ENCODE peak calls at places on chromosome 5, in seven cellular contexts. V is T-helper 2 cell; Z is hepatocyte; K is mammary epithelial cell; M is stimulated activated CD4-positive, alpha-beta T cell treated with anti-CD3 and anti-CD28 coated beads, Interleukin-2, amount 100 ng/mL, for 48 hours; B is kidney; Y is IMR-90. I is an unnamed sample.

GRCh38 chr5:72268753-72269410 is 51.2 kb downstream of the MRPS27 start:
- DNase-seq in V (peak; percentile 26), Z (peak; percentile 64), K (peak; percentile 40), M (peak; percentile 43), B (no peak), Y (peak; percentile 43), I (no peak)

GRCh38 chr5:144028644-144029043 is 141.8 kb downstream of the YIPF5 start:
- DNase-seq in V (no peak), Z (peak; percentile 51), K (peak; percentile 6), M (no peak), B (no peak), Y (peak; percentile 84), I (peak; percentile 89)

GRCh38 chr5:10762178-10762775 is 1.2 kb upstream of the DAP start:
- DNase-seq in V (no peak), Z (peak; percentile 28), K (no peak), M (no peak), B (no peak), Y (no peak), I (no peak)

GRCh38 chr5:165304193-165304820 is 1798.9 kb downstream of the MAT2B start:
- DNase-seq in V (no peak), Z (no peak), K (no peak), M (no peak), B (no peak), Y (peak; percentile 3), I (no peak)

GRCh38 chr5:54390015-54390414 is 65.5 kb upstream of the HSPB3 start:
- DNase-seq in V (no peak), Z (peak; percentile 66), K (peak; percentile 95), M (no peak), B (no peak), Y (peak; percentile 97), I (peak; percentile 80)

GRCh38 chr5:73338201-73339126 is 110.1 kb downstream of the FOXD1 start:
- DNase-seq in V (no peak), Z (no peak), K (no peak), M (no peak), B (peak; percentile 57), Y (peak; percentile 89), I (peak; percentile 24)

GRCh38 chr5:87268126-87268969 is 665 bp downstream of the RASA1 start:
- DNase-seq in V (peak; percentile 63), Z (peak; percentile 77), K (peak; percentile 64), M (peak; percentile 58), B (peak; percentile 88), Y (peak; percentile 60), I (peak; percentile 14)

GRCh38 chr5:9034671-9035070 is 511.2 kb downstream of the SEMA5A start:
- DNase-seq in V (no peak), Z (no peak), K (peak; percentile 55), M (no peak), B (no peak), Y (peak; percentile 90), I (peak; percentile 20)

GRCh38 chr5:94173100-94173499 is 431.7 kb upstream of the POU5F2 start:
- DNase-seq in V (no peak), Z (no peak), K (no peak), M (no peak), B (no peak), Y (no peak), I (peak; percentile 4)

GRCh38 chr5:14472986-14473567 is 108.5 kb upstream of the OTULINL start:
- DNase-seq in V (no peak), Z (no peak), K (no peak), M (no peak), B (no peak), Y (no peak), I (peak; percentile 46)

GRCh38 chr5:179373961-179374505 is 28.8 kb upstream of the ADAMTS2 start:
- DNase-seq in V (no peak), Z (no peak), K (no peak), M (no peak), B (peak; percentile 51), Y (no peak), I (no peak)

GRCh38 chr5:78734094-78734845 is 85.7 kb upstream of the LHFPL2 start:
- DNase-seq in V (no peak), Z (no peak), K (no peak), M (no peak), B (no peak), Y (no peak), I (no peak)

GRCh38 chr5:152514827-152515397 is 109.8 kb upstream of the NMUR2 start:
- DNase-seq in V (no peak), Z (peak; percentile 60), K (peak; percentile 5), M (no peak), B (no peak), Y (peak; percentile 11), I (no peak)

GRCh38 chr5:93431255-93431654 is 149.8 kb downstream of the NR2F1-AS1 start:
- DNase-seq in V (no peak), Z (no peak), K (no peak), M (no peak), B (no peak), Y (peak; percentile 14), I (no peak)

GRCh38 chr5:136213919-136214493 is 21.0 kb upstream of the SMIM32 start:
- DNase-seq in V (no peak), Z (no peak), K (no peak), M (no peak), B (no peak), Y (no peak), I (no peak)

GRCh38 chr5:132226516-132227234 is 978 bp downstream of the P4HA2 start:
- DNase-seq in V (no peak), Z (peak; percentile 17), K (no peak), M (no peak), B (no peak), Y (peak; percentile 25), I (no peak)

GRCh38 chr5:133415906-133416305 is 196.4 kb downstream of the FSTL4 start:
- DNase-seq in V (no peak), Z (no peak), K (no peak), M (no peak), B (no peak), Y (no peak), I (no peak)

GRCh38 chr5:171965740-171966139 is 40.7 kb downstream of the FBXW11 start:
- DNase-seq in V (no peak), Z (no peak), K (no peak), M (no peak), B (no peak), Y (no peak), I (no peak)

GRCh38 chr5:113682497-113683136 is 169.1 kb downstream of the YTHDC2 start:
- DNase-seq in V (no peak), Z (no peak), K (no peak), M (no peak), B (no peak), Y (peak; percentile 8), I (no peak)

GRCh38 chr5:1795506-1795905 is 4.1 kb downstream of the MRPL36 start:
- DNase-seq in V (no peak), Z (no peak), K (no peak), M (no peak), B (no peak), Y (no peak), I (no peak)

GRCh38 chr5:154519375-154519774 is 41.3 kb upstream of the HAND1 start:
- DNase-seq in V (no peak), Z (no peak), K (peak; percentile 59), M (no peak), B (peak; percentile 66), Y (peak; percentile 31), I (no peak)

GRCh38 chr5:131532016-131532640 is 102.9 kb downstream of the RAPGEF6 start:
- DNase-seq in V (no peak), Z (no peak), K (no peak), M (no peak), B (no peak), Y (no peak), I (no peak)

GRCh38 chr5:92945630-92946097 is 635.4 kb downstream of the NR2F1-AS1 start:
- DNase-seq in V (no peak), Z (no peak), K (no peak), M (no peak), B (no peak), Y (peak; percentile 28), I (no peak)

GRCh38 chr5:141841376-141841775 is 36.8 kb downstream of the PCDH1 start:
- DNase-seq in V (no peak), Z (no peak), K (no peak), M (no peak), B (peak; percentile 92), Y (no peak), I (no peak)

GRCh38 chr5:143314664-143315063 is 88.8 kb downstream of the NR3C1 start:
- DNase-seq in V (no peak), Z (no peak), K (peak; percentile 73), M (no peak), B (no peak), Y (peak; percentile 89), I (peak; percentile 46)

GRCh38 chr5:158384535-158385421 is 525.8 kb upstream of the CLINT1 start:
- DNase-seq in V (no peak), Z (no peak), K (peak; percentile 97), M (no peak), B (no peak), Y (peak; percentile 97), I (peak; percentile 92)

GRCh38 chr5:139919308-139919707 is 123.7 kb downstream of the PSD2 start:
- DNase-seq in V (no peak), Z (no peak), K (no peak), M (no peak), B (no peak), Y (no peak), I (peak; percentile 8)

GRCh38 chr5:177455036-177455660 is 8.5 kb downstream of the PRR7 start:
- DNase-seq in V (peak; percentile 91), Z (peak; percentile 94), K (peak; percentile 60), M (peak; percentile 95), B (peak; percentile 95), Y (peak; percentile 57), I (no peak)

GRCh38 chr5:118808441-118808840 is 179.9 kb downstream of the DTWD2 start:
- DNase-seq in V (no peak), Z (no peak), K (no peak), M (no peak), B (no peak), Y (no peak), I (no peak)

GRCh38 chr5:176317534-176318374 is 43.8 kb downstream of the KIAA1191 start:
- DNase-seq in V (no peak), Z (no peak), K (no peak), M (no peak), B (no peak), Y (no peak), I (no peak)